ENCODE peak calls at places on chromosomes 3 and 15, in nine cellular contexts. One of them, this sample, is unnamed.

GRCh38 chr15:22839046-22839705 is 710 bp downstream of the NIPA2 start:
- DNase-seq in memory B cell: no peak
- DNase-seq in H7: no peak
- DNase-seq in endothelial cell: no peak
- DNase-seq in SW 1271: no peak
- DNase-seq in NCI-H1105 treated with DMSO at 0.1 percent for 48 hours: no peak
- DNase-seq in activated CD4-positive, alpha-beta T cell treated with anti-CD3 and anti-CD28 coated beads for 48 hours: no peak
- DNase-seq in posterior cingulate gyrus: no peak
- DNase-seq in Daoy: no peak
- DNase-seq in this sample: no peak

GRCh38 chr3:48064292-48064829 is 48.1 kb upstream of the MAP4 start:
- DNase-seq in Daoy: peak
- DNase-seq in posterior cingulate gyrus: no peak
- DNase-seq in activated CD4-positive, alpha-beta T cell treated with anti-CD3 and anti-CD28 coated beads for 48 hours: no peak
- DNase-seq in SW 1271: no peak
- DNase-seq in memory B cell: no peak
- DNase-seq in H7: no peak
- DNase-seq in NCI-H1105 treated with DMSO at 0.1 percent for 48 hours: no peak
- DNase-seq in endothelial cell: no peak
- DNase-seq in this sample: no peak

GRCh38 chr15:63602595-63602994 is 5.4 kb downstream of the FBXL22 start:
- DNase-seq in activated CD4-positive, alpha-beta T cell treated with anti-CD3 and anti-CD28 coated beads for 48 hours: no peak
- DNase-seq in memory B cell: no peak
- DNase-seq in posterior cingulate gyrus: no peak
- DNase-seq in SW 1271: no peak
- DNase-seq in NCI-H1105 treated with DMSO at 0.1 percent for 48 hours: no peak
- DNase-seq in H7: no peak
- DNase-seq in endothelial cell: no peak
- DNase-seq in Daoy: no peak
- DNase-seq in this sample: no peak

GRCh38 chr3:148036331-148036881 is 627.2 kb downstream of the ZIC1 start:
- DNase-seq in endothelial cell: no peak
- DNase-seq in NCI-H1105 treated with DMSO at 0.1 percent for 48 hours: no peak
- DNase-seq in Daoy: peak
- DNase-seq in H7: no peak
- DNase-seq in activated CD4-positive, alpha-beta T cell treated with anti-CD3 and anti-CD28 coated beads for 48 hours: no peak
- DNase-seq in memory B cell: no peak
- DNase-seq in SW 1271: no peak
- DNase-seq in posterior cingulate gyrus: no peak
- DNase-seq in this sample: no peak

GRCh38 chr15:83571820-83572707 is 81.9 kb upstream of the ADAMTSL3 start:
- DNase-seq in H7: peak
- DNase-seq in posterior cingulate gyrus: no peak
- DNase-seq in memory B cell: no peak
- DNase-seq in SW 1271: no peak
- DNase-seq in NCI-H1105 treated with DMSO at 0.1 percent for 48 hours: no peak
- DNase-seq in endothelial cell: no peak
- DNase-seq in activated CD4-positive, alpha-beta T cell treated with anti-CD3 and anti-CD28 coated beads for 48 hours: no peak
- DNase-seq in Daoy: no peak
- DNase-seq in this sample: no peak

GRCh38 chr15:98292442-98293240 is 332.1 kb downstream of the ARRDC4 start:
- DNase-seq in activated CD4-positive, alpha-beta T cell treated with anti-CD3 and anti-CD28 coated beads for 48 hours: peak
- DNase-seq in NCI-H1105 treated with DMSO at 0.1 percent for 48 hours: no peak
- DNase-seq in memory B cell: no peak
- DNase-seq in posterior cingulate gyrus: peak
- DNase-seq in SW 1271: peak
- DNase-seq in Daoy: peak
- DNase-seq in endothelial cell: peak
- DNase-seq in H7: peak
- DNase-seq in this sample: peak

GRCh38 chr3:151875759-151876158 is 2.3 kb downstream of the SUCNR1 start:
- DNase-seq in H7: no peak
- DNase-seq in posterior cingulate gyrus: no peak
- DNase-seq in activated CD4-positive, alpha-beta T cell treated with anti-CD3 and anti-CD28 coated beads for 48 hours: no peak
- DNase-seq in SW 1271: no peak
- DNase-seq in Daoy: no peak
- DNase-seq in memory B cell: no peak
- DNase-seq in endothelial cell: no peak
- DNase-seq in NCI-H1105 treated with DMSO at 0.1 percent for 48 hours: no peak
- DNase-seq in this sample: no peak

GRCh38 chr15:98866503-98866902 is 141.1 kb downstream of the PGPEP1L start:
- DNase-seq in activated CD4-positive, alpha-beta T cell treated with anti-CD3 and anti-CD28 coated beads for 48 hours: no peak
- DNase-seq in endothelial cell: no peak
- DNase-seq in SW 1271: no peak
- DNase-seq in NCI-H1105 treated with DMSO at 0.1 percent for 48 hours: no peak
- DNase-seq in H7: peak
- DNase-seq in posterior cingulate gyrus: no peak
- DNase-seq in memory B cell: no peak
- DNase-seq in Daoy: peak
- DNase-seq in this sample: no peak

GRCh38 chr15:47688573-47689086 is 28.7 kb upstream of the SEMA6D start:
- DNase-seq in endothelial cell: no peak
- DNase-seq in memory B cell: no peak
- DNase-seq in SW 1271: no peak
- DNase-seq in Daoy: peak
- DNase-seq in NCI-H1105 treated with DMSO at 0.1 percent for 48 hours: no peak
- DNase-seq in activated CD4-positive, alpha-beta T cell treated with anti-CD3 and anti-CD28 coated beads for 48 hours: no peak
- DNase-seq in H7: no peak
- DNase-seq in posterior cingulate gyrus: no peak
- DNase-seq in this sample: no peak

GRCh38 chr3:10968390-10968789 is 24.2 kb upstream of the SLC6A1 start:
- DNase-seq in NCI-H1105 treated with DMSO at 0.1 percent for 48 hours: peak
- DNase-seq in SW 1271: no peak
- DNase-seq in activated CD4-positive, alpha-beta T cell treated with anti-CD3 and anti-CD28 coated beads for 48 hours: no peak
- DNase-seq in Daoy: no peak
- DNase-seq in H7: peak
- DNase-seq in posterior cingulate gyrus: peak
- DNase-seq in endothelial cell: no peak
- DNase-seq in memory B cell: no peak
- DNase-seq in this sample: no peak

GRCh38 chr3:64684715-64685261 is 3.0 kb downstream of the ADAMTS9 start:
- DNase-seq in Daoy: peak
- DNase-seq in memory B cell: no peak
- DNase-seq in H7: peak
- DNase-seq in posterior cingulate gyrus: peak
- DNase-seq in SW 1271: no peak
- DNase-seq in endothelial cell: peak
- DNase-seq in NCI-H1105 treated with DMSO at 0.1 percent for 48 hours: no peak
- DNase-seq in activated CD4-positive, alpha-beta T cell treated with anti-CD3 and anti-CD28 coated beads for 48 hours: no peak
- DNase-seq in this sample: peak

GRCh38 chr15:31045606-31046005 is 54.2 kb upstream of the MTMR10 start:
- DNase-seq in memory B cell: no peak
- DNase-seq in activated CD4-positive, alpha-beta T cell treated with anti-CD3 and anti-CD28 coated beads for 48 hours: no peak
- DNase-seq in H7: no peak
- DNase-seq in SW 1271: no peak
- DNase-seq in NCI-H1105 treated with DMSO at 0.1 percent for 48 hours: no peak
- DNase-seq in posterior cingulate gyrus: no peak
- DNase-seq in Daoy: no peak
- DNase-seq in endothelial cell: no peak
- DNase-seq in this sample: no peak

GRCh38 chr3:182725372-182726251 is 67.7 kb upstream of the ATP11B start:
- DNase-seq in activated CD4-positive, alpha-beta T cell treated with anti-CD3 and anti-CD28 coated beads for 48 hours: no peak
- DNase-seq in posterior cingulate gyrus: no peak
- DNase-seq in SW 1271: no peak
- DNase-seq in Daoy: peak
- DNase-seq in memory B cell: no peak
- DNase-seq in endothelial cell: no peak
- DNase-seq in NCI-H1105 treated with DMSO at 0.1 percent for 48 hours: no peak
- DNase-seq in H7: peak
- DNase-seq in this sample: peak

GRCh38 chr3:73461582-73461981 is 163.2 kb downstream of the PDZRN3 start:
- DNase-seq in endothelial cell: no peak
- DNase-seq in posterior cingulate gyrus: no peak
- DNase-seq in Daoy: no peak
- DNase-seq in NCI-H1105 treated with DMSO at 0.1 percent for 48 hours: no peak
- DNase-seq in H7: no peak
- DNase-seq in memory B cell: no peak
- DNase-seq in activated CD4-positive, alpha-beta T cell treated with anti-CD3 and anti-CD28 coated beads for 48 hours: no peak
- DNase-seq in SW 1271: no peak
- DNase-seq in this sample: no peak

GRCh38 chr3:100893590-100893989 is 99.6 kb downstream of the ABI3BP start:
- DNase-seq in Daoy: peak
- DNase-seq in memory B cell: no peak
- DNase-seq in endothelial cell: peak
- DNase-seq in activated CD4-positive, alpha-beta T cell treated with anti-CD3 and anti-CD28 coated beads for 48 hours: no peak
- DNase-seq in NCI-H1105 treated with DMSO at 0.1 percent for 48 hours: peak
- DNase-seq in SW 1271: no peak
- DNase-seq in posterior cingulate gyrus: no peak
- DNase-seq in H7: peak
- DNase-seq in this sample: peak

GRCh38 chr15:75153084-75153483 is 48.6 kb upstream of the C15orf39 start:
- DNase-seq in memory B cell: no peak
- DNase-seq in endothelial cell: no peak
- DNase-seq in posterior cingulate gyrus: no peak
- DNase-seq in SW 1271: no peak
- DNase-seq in H7: no peak
- DNase-seq in Daoy: peak
- DNase-seq in NCI-H1105 treated with DMSO at 0.1 percent for 48 hours: no peak
- DNase-seq in activated CD4-positive, alpha-beta T cell treated with anti-CD3 and anti-CD28 coated beads for 48 hours: peak
- DNase-seq in this sample: no peak

GRCh38 chr15:82768414-82769081 is 37.3 kb downstream of the FSD2 start:
- DNase-seq in NCI-H1105 treated with DMSO at 0.1 percent for 48 hours: no peak
- DNase-seq in posterior cingulate gyrus: no peak
- DNase-seq in endothelial cell: no peak
- DNase-seq in Daoy: peak
- DNase-seq in activated CD4-positive, alpha-beta T cell treated with anti-CD3 and anti-CD28 coated beads for 48 hours: no peak
- DNase-seq in H7: no peak
- DNase-seq in memory B cell: no peak
- DNase-seq in SW 1271: no peak
- DNase-seq in this sample: no peak

This sample was measured in nephron progenitor cell.